ENCODE peak calls at places on chromosomes 1 and 21, in eight cellular contexts. A, G, M, L, B, X, T and S are unnamed samples.

GRCh38 chr1:114328505-114328904 is 174.8 kb upstream of the SYT6 start:
- DNase-seq in A (no peak), G (no peak), M (no peak), L (no peak), B (no peak), X (no peak), T (no peak), S (no peak)

GRCh38 chr1:107622975-107623374 is 342.0 kb downstream of the VAV3 start:
- DNase-seq in A (no peak), G (no peak), M (no peak), L (no peak), B (peak), X (no peak), T (no peak), S (no peak)

GRCh38 chr1:67573481-67573880 is 111.5 kb upstream of the GADD45A start:
- DNase-seq in A (no peak), G (no peak), M (no peak), L (no peak), B (no peak), X (no peak), T (no peak), S (no peak)

GRCh38 chr1:186750250-186750649 is 70.0 kb upstream of the PTGS2 start:
- DNase-seq in A (no peak), G (no peak), M (no peak), L (no peak), B (peak), X (no peak), T (no peak), S (no peak)

GRCh38 chr1:172118618-172119017 is 277.3 kb downstream of the DNM3 start:
- DNase-seq in A (no peak), G (no peak), M (no peak), L (no peak), B (no peak), X (no peak), T (no peak), S (no peak)

GRCh38 chr1:59692591-59692990 is 122.2 kb upstream of the HOOK1 start:
- DNase-seq in A (no peak), G (no peak), M (no peak), L (no peak), B (no peak), X (no peak), T (no peak), S (no peak)

GRCh38 chr1:196144588-196144987 is 463.7 kb downstream of the KCNT2 start:
- DNase-seq in A (no peak), G (no peak), M (no peak), L (no peak), B (no peak), X (no peak), T (no peak), S (no peak)

GRCh38 chr21:35020446-35020845 is 28.7 kb downstream of the RUNX1 start:
- DNase-seq in A (no peak), G (no peak), M (no peak), L (no peak), B (no peak), X (no peak), T (no peak), S (no peak)

GRCh38 chr1:50599546-50599945 is 176.3 kb upstream of the DMRTA2 start:
- DNase-seq in A (no peak), G (no peak), M (no peak), L (no peak), B (no peak), X (no peak), T (no peak), S (no peak)

GRCh38 chr1:50609508-50609907 is 186.3 kb upstream of the DMRTA2 start:
- DNase-seq in A (no peak), G (no peak), M (no peak), L (no peak), B (no peak), X (no peak), T (no peak), S (no peak)

GRCh38 chr1:50605186-50605875 is 182.1 kb upstream of the DMRTA2 start:
- DNase-seq in A (peak), G (no peak), M (peak), L (no peak), B (peak), X (no peak), T (no peak), S (peak)

GRCh38 chr1:50603274-50604271 is 180.3 kb upstream of the DMRTA2 start:
- DNase-seq in A (no peak), G (no peak), M (no peak), L (no peak), B (peak), X (no peak), T (no peak), S (no peak)

GRCh38 chr1:50604580-50604979 is 181.3 kb upstream of the DMRTA2 start:
- DNase-seq in A (no peak), G (no peak), M (no peak), L (no peak), B (no peak), X (no peak), T (no peak), S (no peak)
- TF ChIP-seq CTCF in A (peak), G (peak), M (peak), L (no peak), B (peak), X (no peak), T (peak), S (no peak)

GRCh38 chr1:8351693-8352470 is 34.0 kb downstream of the SLC45A1 start:
- DNase-seq in A (peak), G (no peak), M (peak), L (no peak), B (peak), X (no peak), T (peak), S (peak)
- TF ChIP-seq CTCF in A (peak), G (peak), M (peak), L (peak), B (peak), X (peak), T (peak), S (peak)

DNA sequence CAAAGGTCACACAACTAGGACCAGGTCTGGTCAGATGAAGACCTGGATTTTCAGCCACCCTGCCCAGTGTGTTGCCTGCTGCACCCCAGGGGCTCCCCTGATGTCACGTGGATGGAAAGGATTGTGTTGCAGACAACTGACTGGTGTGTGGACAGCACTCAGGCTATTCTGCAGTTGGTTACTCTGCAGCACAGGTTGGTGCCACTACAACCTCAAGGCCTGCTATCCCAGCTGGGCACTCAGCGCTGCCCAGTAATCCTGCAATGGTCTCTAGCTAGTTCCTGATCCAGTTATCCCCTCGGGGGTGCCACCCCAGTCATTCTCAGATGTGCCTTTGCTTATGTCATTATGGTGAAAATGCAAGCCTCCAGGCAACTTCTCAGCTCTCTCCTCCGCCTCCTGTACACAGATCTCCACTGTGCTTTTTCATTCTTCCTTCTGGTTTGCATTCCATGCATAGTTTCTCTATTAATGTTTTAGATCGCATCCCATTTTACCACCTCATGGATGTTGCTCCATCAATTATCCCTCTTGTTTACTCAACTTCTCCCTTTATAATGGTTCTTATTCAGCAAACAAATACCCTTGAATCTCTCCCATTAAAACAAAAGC is 503.2 kb upstream of the CAMK1G start:
- DNase-seq in A (no peak), G (no peak), M (no peak), L (no peak), B (peak), X (no peak), T (no peak), S (no peak)
- TF ChIP-seq CTCF in A (no peak), G (no peak), M (no peak), L (no peak), B (no peak), X (no peak), T (no peak), S (no peak)

GRCh38 chr1:247145279-247145678 is 26.5 kb downstream of the ZNF124 start:
- DNase-seq in A (no peak), G (no peak), M (no peak), L (no peak), B (no peak), X (no peak), T (no peak), S (no peak)

GRCh38 chr1:247147781-247148180 is 24.0 kb downstream of the ZNF124 start:
- DNase-seq in A (no peak), G (no peak), M (no peak), L (no peak), B (no peak), X (no peak), T (no peak), S (no peak)

DNA sequence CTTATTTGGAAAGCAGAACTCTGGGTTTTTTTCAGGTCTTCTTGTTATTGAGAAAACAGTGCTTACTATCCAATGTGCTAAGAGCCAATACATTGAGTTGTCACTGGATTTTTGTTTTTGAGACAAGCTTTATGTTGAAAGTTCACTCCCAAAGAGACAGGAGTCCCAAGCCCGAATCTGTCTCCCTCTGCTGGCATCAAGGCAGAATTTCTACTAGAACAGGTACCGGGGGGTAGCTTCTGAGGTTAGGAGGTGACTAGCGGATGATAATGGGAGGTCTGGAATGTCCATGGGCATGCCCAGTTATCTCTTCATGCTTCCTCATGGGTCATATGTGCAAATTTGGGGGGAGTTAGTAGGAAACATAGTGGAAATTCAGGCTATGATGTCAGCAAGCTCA is 25.1 kb downstream of the ZNF124 start:
- DNase-seq in A (peak), G (no peak), M (no peak), L (no peak), B (no peak), X (no peak), T (no peak), S (no peak)
- TF ChIP-seq CTCF in A (peak), G (no peak), M (peak), L (no peak), B (no peak), X (no peak), T (no peak), S (peak)

GRCh38 chr1:203444077-203444683 is 31.4 kb upstream of the PRELP start:
- DNase-seq in A (peak), G (no peak), M (no peak), L (no peak), B (no peak), X (no peak), T (no peak), S (no peak)
- TF ChIP-seq CTCF in A (peak), G (peak), M (no peak), L (no peak), B (no peak), X (no peak), T (no peak), S (no peak)

GRCh38 chr21:42830456-42831455 is 48.6 kb downstream of the WDR4 start:
- DNase-seq in A (no peak), G (no peak), M (no peak), L (no peak), B (no peak), X (no peak), T (no peak), S (no peak)
- TF ChIP-seq CTCF in A (peak), G (no peak), M (no peak), L (no peak), B (no peak), X (peak), T (no peak), S (no peak)

DNA sequence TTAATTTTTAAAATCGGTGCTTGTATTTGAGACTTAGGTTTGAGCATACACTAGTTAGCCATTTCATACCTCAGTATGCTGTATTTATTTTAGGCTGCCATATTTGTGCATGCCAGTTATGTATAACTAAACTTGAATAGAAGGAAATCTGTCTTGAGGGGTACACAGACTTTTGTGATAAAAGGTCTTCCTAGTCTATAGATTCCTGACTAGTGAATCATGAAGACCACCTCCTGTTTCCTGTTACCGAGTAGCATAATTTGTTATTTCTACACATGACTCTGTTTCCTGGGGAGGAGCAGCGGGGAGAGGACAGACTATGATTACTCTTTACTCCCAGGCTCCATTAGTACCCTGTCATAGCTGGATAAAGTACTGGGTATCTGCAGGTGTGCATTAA is 316.8 kb upstream of the SNX7 start:
- DNase-seq in A (no peak), G (no peak), M (no peak), L (no peak), B (no peak), X (no peak), T (no peak), S (no peak)
- TF ChIP-seq CTCF in A (no peak), G (no peak), M (no peak), L (no peak), B (no peak), X (no peak), T (no peak), S (no peak)

DNA sequence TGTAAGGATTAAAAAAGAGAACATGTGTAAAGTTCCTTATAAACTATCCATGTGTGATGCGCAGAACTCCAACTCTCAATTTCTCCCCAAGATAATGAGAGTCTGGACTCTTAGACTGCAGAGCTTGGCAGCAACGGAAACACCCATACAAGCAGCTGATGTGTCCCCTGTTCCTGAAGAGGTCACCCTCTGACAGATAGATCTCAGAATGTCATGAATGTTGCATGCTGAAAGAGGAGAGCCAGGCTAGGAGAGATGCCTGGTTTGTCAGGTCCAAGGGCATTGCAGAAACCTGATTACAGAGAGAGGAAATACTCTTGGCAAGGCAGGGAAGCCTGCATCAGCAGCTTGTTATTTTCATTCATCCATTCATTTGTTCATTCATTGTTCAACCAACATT is 24.2 kb downstream of the MTARC1 start:
- DNase-seq in A (no peak), G (no peak), M (no peak), L (no peak), B (no peak), X (no peak), T (no peak), S (no peak)
- TF ChIP-seq CTCF in A (no peak), G (no peak), M (no peak), L (no peak), B (no peak), X (no peak), T (no peak), S (no peak)